ENCODE peak calls at places on chromosome 19, in four cellular contexts. A is HepG2, N is H1, B is GM12878. Y is an unnamed sample.

GRCh38 chr19:38975214-38975860 is at the start of gene FBXO17:
- DNase-seq in A (peak; percentile 47), N (peak; percentile 84), B (no peak), Y (no peak)

GRCh38 chr19:29384676-29385075 is 141.1 kb upstream of the VSTM2B start:
- DNase-seq in A (no peak), B (no peak), N (no peak), Y (no peak)

GRCh38 chr19:49513746-49514118 is 1.3 kb downstream of the FCGRT start:
- DNase-seq in A (no peak), B (no peak), N (peak; percentile 52), Y (no peak)

GRCh38 chr19:51330366-51330765 is 11.6 kb downstream of the VSIG10L start:
- DNase-seq in B (no peak), N (no peak), A (no peak), Y (no peak)

GRCh38 chr19:17706750-17707181 is 12.5 kb upstream of the MAP1S start:
- DNase-seq in B (no peak), N (peak; percentile 89), A (peak; percentile 46), Y (peak; percentile 39)

GRCh38 chr19:29084266-29084665 is 128.7 kb downstream of the UQCRFS1 start:
- DNase-seq in B (no peak), N (peak; percentile 68), A (no peak), Y (no peak)

GRCh38 chr19:6273701-6274601 is 5.8 kb downstream of the MLLT1 start:
- DNase-seq in B (no peak), A (peak; percentile 89), N (no peak), Y (no peak)

GRCh38 chr19:49676136-49676689 is 858 bp upstream of the PRMT1 start:
- DNase-seq in A (peak; percentile 80), N (no peak), B (peak; percentile 84), Y (peak; percentile 83)

GRCh38 chr19:51994048-51994644 is 7.5 kb upstream of the ZNF350 start:
- DNase-seq in B (no peak), A (no peak), N (no peak), Y (no peak)

GRCh38 chr19:17511724-17512573 is 500 bp downstream of the PGLS start:
- DNase-seq in N (peak; percentile 91), B (peak; percentile 77), A (peak; percentile 79), Y (peak; percentile 75)

GRCh38 chr19:50043967-50044366 is 18.2 kb downstream of the ZNF473 start:
- DNase-seq in N (no peak), B (no peak), A (no peak), Y (no peak)

GRCh38 chr19:54616057-54616456 is 14.2 kb upstream of the LILRB1 start:
- DNase-seq in A (no peak), B (peak; percentile 52), N (no peak), Y (no peak)

GRCh38 chr19:10009269-10009665 is 1.0 kb downstream of the COL5A3 start:
- DNase-seq in N (peak; percentile 88), B (no peak), A (no peak), Y (no peak)

GRCh38 chr19:32647361-32647760 is 27.6 kb downstream of the ANKRD27 start:
- DNase-seq in A (no peak), N (no peak), B (no peak), Y (no peak)

GRCh38 chr19:27929399-27929798 is 1283.6 kb downstream of the UQCRFS1 start:
- DNase-seq in A (no peak), B (no peak), N (no peak), Y (no peak)

GRCh38 chr19:17318966-17319365 is 9.6 kb downstream of the DDA1 start:
- DNase-seq in B (no peak), A (no peak), N (no peak), Y (no peak)

GRCh38 chr19:48444129-48444932 is 1.5 kb upstream of the GRWD1 start:
- DNase-seq in N (no peak), A (no peak), B (no peak), Y (no peak)

GRCh38 chr19:47598407-47599349 is 10.3 kb upstream of the BICRA start:
- DNase-seq in B (no peak), N (peak; percentile 76), A (peak; percentile 33), Y (peak; percentile 65)

GRCh38 chr19:29623726-29624488 is 17.8 kb downstream of the POP4 start:
- DNase-seq in B (no peak), A (no peak), N (no peak), Y (no peak)

GRCh38 chr19:39224910-39225309 is 19.9 kb downstream of the IFNL3 start:
- DNase-seq in A (peak; percentile 18), B (no peak), N (no peak), Y (no peak)

GRCh38 chr19:24065243-24065642 is 21.7 kb upstream of the ZNF254 start:
- DNase-seq in N (no peak), B (no peak), A (no peak), Y (no peak)

GRCh38 chr19:57363734-57364181 is 407 bp downstream of the TRAPPC2B start:
- DNase-seq in B (no peak), N (no peak), A (peak; percentile 16), Y (no peak)

GRCh38 chr19:9671654-9672053 is 3.2 kb downstream of the ZNF562 start:
- DNase-seq in N (no peak), A (no peak), B (peak; percentile 3), Y (no peak)

GRCh38 chr19:33449799-33450198 is 71.8 kb downstream of the PEPD start:
- DNase-seq in N (no peak), A (no peak), B (no peak), Y (no peak)

GRCh38 chr19:35740108-35740422 is 2.2 kb downstream of the IGFLR1 start:
- DNase-seq in N (no peak), B (no peak), A (no peak), Y (no peak)

GRCh38 chr19:41206456-41206855 is 12.6 kb upstream of the AXL start:
- DNase-seq in A (no peak), B (no peak), N (no peak), Y (no peak)

GRCh38 chr19:32824136-32824835 is 45.3 kb downstream of the SLC7A9 start:
- DNase-seq in A (no peak), N (no peak), B (no peak), Y (no peak)

DNA sequence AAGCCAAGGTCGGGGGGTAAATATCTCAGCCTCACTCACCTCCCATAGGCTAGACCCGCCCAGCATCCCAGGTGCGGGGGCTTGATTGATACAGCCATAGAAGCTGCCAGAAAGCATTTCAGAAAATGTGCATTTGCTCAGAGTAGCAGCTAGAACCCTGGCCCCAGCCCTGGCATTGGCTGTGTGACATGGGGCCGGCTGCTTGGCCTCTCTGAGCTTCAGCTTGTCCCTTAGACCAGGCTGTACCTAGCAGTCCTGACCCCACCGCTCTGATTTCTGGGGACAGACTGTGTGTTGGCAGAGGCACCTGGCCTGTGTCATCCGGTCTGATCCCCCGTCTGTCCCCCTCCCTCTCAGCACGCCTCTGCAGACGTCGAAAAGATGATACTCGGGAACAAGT is 15.4 kb downstream of the RAB8A start:
- DNase-seq in B (no peak), A (no peak), N (no peak), Y (no peak)
- H3K4me1 ChIP-seq in B (no peaks in the 10 kb centered on the region), A (no peaks in the 10 kb centered on the region), N (no peaks in the 10 kb centered on the region), Y (no peaks in the 10 kb centered on the region)

GRCh38 chr19:3684817-3685410 is 15.4 kb downstream of the PIP5K1C start:
- DNase-seq in A (no peak), N (no peak), B (no peak), Y (no peak)

GRCh38 chr19:3690551-3691371 is 9.5 kb downstream of the PIP5K1C start:
- DNase-seq in A (no peak), N (no peak), B (no peak), Y (no peak)

GRCh38 chr19:3687774-3688706 is 12.2 kb downstream of the PIP5K1C start:
- DNase-seq in B (no peak), N (no peak), A (peak; percentile 41), Y (no peak)

GRCh38 chr19:3683866-3684816 is 16.1 kb downstream of the PIP5K1C start:
- DNase-seq in A (no peak), N (no peak), B (no peak), Y (no peak)

GRCh38 chr19:3687393-3687773 is 12.9 kb downstream of the PIP5K1C start:
- DNase-seq in B (no peak), N (no peak), A (no peak), Y (no peak)
- TF ChIP-seq SUZ12 in B (no peak), N (no peak), A (no peak), Y (no peak)

GRCh38 chr19:1420590-1420989 is 13.2 kb downstream of the DAZAP1 start:
- DNase-seq in A (no peak), N (no peak), B (no peak), Y (no peak)

GRCh38 chr19:1421958-1422305 is 14.5 kb downstream of the DAZAP1 start:
- DNase-seq in A (no peak), B (no peak), N (no peak), Y (no peak)

GRCh38 chr19:1422943-1423342 is 15.3 kb upstream of the RPS15 start:
- DNase-seq in A (no peak), N (no peak), B (no peak), Y (no peak)

GRCh38 chr19:1422360-1422759 is 15.0 kb downstream of the DAZAP1 start:
- DNase-seq in N (no peak), A (no peak), B (no peak), Y (no peak)

DNA sequence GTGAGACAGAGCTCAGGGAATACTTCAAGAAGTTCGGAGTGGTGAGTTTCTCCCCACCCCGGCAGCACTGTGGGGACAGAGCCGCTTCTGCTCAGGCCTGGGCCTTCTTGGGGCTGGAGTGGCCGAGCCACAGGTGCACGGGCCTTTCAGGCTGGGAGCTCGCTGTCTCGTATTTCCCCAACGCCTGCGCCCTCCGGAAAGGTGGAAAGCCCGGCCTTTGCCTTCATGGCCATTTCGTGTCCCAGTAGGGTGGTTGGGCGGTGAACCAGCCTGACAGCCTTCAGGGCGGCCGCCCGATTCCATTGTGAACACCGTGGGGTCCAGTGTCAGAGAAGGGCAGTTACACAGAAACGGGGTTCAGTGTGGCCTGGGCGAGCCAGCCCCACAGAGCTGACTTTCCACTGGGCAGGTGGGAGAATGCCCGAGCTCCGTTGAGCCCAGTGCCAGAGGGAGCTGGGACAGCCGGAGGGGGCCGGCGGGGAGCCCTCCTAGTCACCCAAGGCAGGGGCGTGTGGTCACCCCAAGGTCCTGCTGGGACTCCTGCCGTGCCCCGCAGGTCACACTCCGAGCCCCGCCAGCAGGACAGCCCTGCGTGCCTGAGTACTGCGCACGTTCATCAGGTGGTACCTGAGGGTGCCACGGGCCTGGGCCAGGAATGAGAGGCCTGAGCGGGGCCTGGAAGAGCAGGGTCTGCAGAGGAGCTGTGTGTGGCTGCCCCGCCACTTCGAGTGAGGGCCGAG is 14.0 kb downstream of the DAZAP1 start:
- DNase-seq in B (no peak), N (no peak), A (no peak), Y (no peak)
- H3K4me3 ChIP-seq in B (no peak overlapping the region), N (no peak overlapping the region), A (no peak overlapping the region), Y (no peak overlapping the region)

DNA sequence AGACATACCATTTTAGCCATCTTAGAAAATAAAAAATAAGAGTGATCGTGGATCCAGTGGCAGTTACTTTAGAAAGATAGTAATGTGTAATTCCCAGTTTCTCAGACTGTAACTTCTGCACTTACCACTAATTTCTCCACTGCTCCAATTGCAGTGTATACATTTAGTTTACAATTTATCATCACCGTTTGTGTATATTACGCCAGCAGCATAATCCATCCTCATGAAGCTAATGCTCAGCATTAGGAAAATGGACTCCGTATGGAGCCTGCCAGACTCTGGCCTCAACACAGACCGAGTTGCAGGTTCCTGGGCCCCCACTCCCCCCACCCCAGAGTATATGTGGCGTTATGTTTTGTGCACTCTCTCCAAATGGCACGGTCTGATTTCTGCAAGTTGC is 279.1 kb downstream of the TSHZ3 start:
- DNase-seq in N (no peak), B (no peak), A (no peak), Y (no peak)
- H3K4me1 ChIP-seq in N (peaks cover 3% of the 10 kb centered on the region), B (no peaks in the 10 kb centered on the region), A (no peaks in the 10 kb centered on the region), Y (no peaks in the 10 kb centered on the region)

GRCh38 chr19:19602136-19602712 is 16.3 kb downstream of the PBX4 start:
- DNase-seq in N (no peak), B (no peak), A (peak; percentile 40), Y (no peak)
- TF ChIP-seq SUZ12 in N (no peak), B (no peak), A (no peak), Y (no peak)

GRCh38 chr19:11578342-11579142 is 1.1 kb upstream of the ACP5 start:
- DNase-seq in A (peak; percentile 31), B (no peak), N (peak; percentile 73), Y (no peak)
- H3K4me3 ChIP-seq in A (no peak overlapping the region), B (peak overlapping the region; percentile 81), N (peak overlapping the region; percentile 64), Y (no peak overlapping the region)